ENCODE peak calls at places on chromosome 19, in four cellular contexts. One of them, this sample, is unnamed.

GRCh38 chr19:35160629-35161433 is 6.3 kb downstream of the FXYD5 start:
- DNase-seq in stimulated activated CD4-positive, alpha-beta T cell treated with anti-CD3 and anti-CD28 coated beads, Interleukin-12 subunit alpha, Interleukin-12 subunit beta, amount 100 ng/mL, for 4 hours: no peak
- DNase-seq in NCI-H2081: no peak
- DNase-seq in heart right ventricle: no peak
- DNase-seq in this sample: no peak

GRCh38 chr19:902093-902370 is 8.7 kb downstream of the RNU6-9 start:
- DNase-seq in heart right ventricle: no peak
- DNase-seq in stimulated activated CD4-positive, alpha-beta T cell treated with anti-CD3 and anti-CD28 coated beads, Interleukin-12 subunit alpha, Interleukin-12 subunit beta, amount 100 ng/mL, for 4 hours: no peak
- DNase-seq in NCI-H2081: no peak
- DNase-seq in this sample: no peak

GRCh38 chr19:32336259-32337111 is 8.9 kb upstream of the ZNF507 start:
- DNase-seq in NCI-H2081: no peak
- DNase-seq in heart right ventricle: no peak
- DNase-seq in stimulated activated CD4-positive, alpha-beta T cell treated with anti-CD3 and anti-CD28 coated beads, Interleukin-12 subunit alpha, Interleukin-12 subunit beta, amount 100 ng/mL, for 4 hours: no peak
- DNase-seq in this sample: peak

GRCh38 chr19:45999653-46000121 is 4.4 kb downstream of the CCDC61 start:
- DNase-seq in NCI-H2081: no peak
- DNase-seq in heart right ventricle: no peak
- DNase-seq in stimulated activated CD4-positive, alpha-beta T cell treated with anti-CD3 and anti-CD28 coated beads, Interleukin-12 subunit alpha, Interleukin-12 subunit beta, amount 100 ng/mL, for 4 hours: no peak
- DNase-seq in this sample: no peak

GRCh38 chr19:10274589-10274988 is 3.7 kb downstream of the ICAM1 start:
- DNase-seq in heart right ventricle: no peak
- DNase-seq in NCI-H2081: no peak
- DNase-seq in stimulated activated CD4-positive, alpha-beta T cell treated with anti-CD3 and anti-CD28 coated beads, Interleukin-12 subunit alpha, Interleukin-12 subunit beta, amount 100 ng/mL, for 4 hours: no peak
- DNase-seq in this sample: peak

GRCh38 chr19:8552810-8553209 is 24.4 kb downstream of the MYO1F start:
- DNase-seq in NCI-H2081: peak
- DNase-seq in heart right ventricle: no peak
- DNase-seq in stimulated activated CD4-positive, alpha-beta T cell treated with anti-CD3 and anti-CD28 coated beads, Interleukin-12 subunit alpha, Interleukin-12 subunit beta, amount 100 ng/mL, for 4 hours: no peak
- DNase-seq in this sample: peak

GRCh38 chr19:12794196-12794921 is 3.1 kb downstream of the JUNB start:
- DNase-seq in stimulated activated CD4-positive, alpha-beta T cell treated with anti-CD3 and anti-CD28 coated beads, Interleukin-12 subunit alpha, Interleukin-12 subunit beta, amount 100 ng/mL, for 4 hours: no peak
- DNase-seq in heart right ventricle: no peak
- DNase-seq in NCI-H2081: no peak
- DNase-seq in this sample: peak

GRCh38 chr19:38920529-38921419 is 8.8 kb upstream of the CCER2 start:
- DNase-seq in stimulated activated CD4-positive, alpha-beta T cell treated with anti-CD3 and anti-CD28 coated beads, Interleukin-12 subunit alpha, Interleukin-12 subunit beta, amount 100 ng/mL, for 4 hours: no peak
- DNase-seq in heart right ventricle: no peak
- DNase-seq in NCI-H2081: no peak
- DNase-seq in this sample: no peak

GRCh38 chr19:5718579-5719273 is 1.2 kb downstream of the LONP1 start:
- DNase-seq in NCI-H2081: no peak
- DNase-seq in stimulated activated CD4-positive, alpha-beta T cell treated with anti-CD3 and anti-CD28 coated beads, Interleukin-12 subunit alpha, Interleukin-12 subunit beta, amount 100 ng/mL, for 4 hours: peak
- DNase-seq in heart right ventricle: no peak
- DNase-seq in this sample: peak

GRCh38 chr19:14174883-14175282 is 31.1 kb downstream of the ADGRL1 start:
- DNase-seq in heart right ventricle: no peak
- DNase-seq in NCI-H2081: no peak
- DNase-seq in stimulated activated CD4-positive, alpha-beta T cell treated with anti-CD3 and anti-CD28 coated beads, Interleukin-12 subunit alpha, Interleukin-12 subunit beta, amount 100 ng/mL, for 4 hours: no peak
- DNase-seq in this sample: no peak

GRCh38 chr19:5031231-5032100 is 62.6 kb downstream of the KDM4B start:
- DNase-seq in heart right ventricle: peak
- DNase-seq in NCI-H2081: peak
- DNase-seq in stimulated activated CD4-positive, alpha-beta T cell treated with anti-CD3 and anti-CD28 coated beads, Interleukin-12 subunit alpha, Interleukin-12 subunit beta, amount 100 ng/mL, for 4 hours: peak
- DNase-seq in this sample: peak

GRCh38 chr19:57664269-57665127 is 4.2 kb upstream of the ZSCAN4 start:
- DNase-seq in heart right ventricle: peak
- DNase-seq in NCI-H2081: peak
- DNase-seq in stimulated activated CD4-positive, alpha-beta T cell treated with anti-CD3 and anti-CD28 coated beads, Interleukin-12 subunit alpha, Interleukin-12 subunit beta, amount 100 ng/mL, for 4 hours: no peak
- DNase-seq in this sample: peak

GRCh38 chr19:9848060-9848459 is 12.9 kb downstream of the PIN1 start:
- DNase-seq in heart right ventricle: no peak
- DNase-seq in NCI-H2081: no peak
- DNase-seq in stimulated activated CD4-positive, alpha-beta T cell treated with anti-CD3 and anti-CD28 coated beads, Interleukin-12 subunit alpha, Interleukin-12 subunit beta, amount 100 ng/mL, for 4 hours: peak
- DNase-seq in this sample: peak

GRCh38 chr19:42199440-42200115 is 17.9 kb downstream of the DEDD2 start:
- DNase-seq in stimulated activated CD4-positive, alpha-beta T cell treated with anti-CD3 and anti-CD28 coated beads, Interleukin-12 subunit alpha, Interleukin-12 subunit beta, amount 100 ng/mL, for 4 hours: no peak
- DNase-seq in NCI-H2081: no peak
- DNase-seq in heart right ventricle: peak
- DNase-seq in this sample: peak

GRCh38 chr19:56101746-56102535 is 19.2 kb downstream of the ZNF787 start:
- DNase-seq in NCI-H2081: no peak
- DNase-seq in stimulated activated CD4-positive, alpha-beta T cell treated with anti-CD3 and anti-CD28 coated beads, Interleukin-12 subunit alpha, Interleukin-12 subunit beta, amount 100 ng/mL, for 4 hours: no peak
- DNase-seq in heart right ventricle: no peak
- DNase-seq in this sample: no peak

GRCh38 chr19:10450853-10451609 is 30.7 kb downstream of the PDE4A start:
- DNase-seq in heart right ventricle: no peak
- DNase-seq in stimulated activated CD4-positive, alpha-beta T cell treated with anti-CD3 and anti-CD28 coated beads, Interleukin-12 subunit alpha, Interleukin-12 subunit beta, amount 100 ng/mL, for 4 hours: no peak
- DNase-seq in NCI-H2081: no peak
- DNase-seq in this sample: peak

GRCh38 chr19:13865578-13866462 is 11.1 kb upstream of the NANOS3 start:
- DNase-seq in heart right ventricle: no peak
- DNase-seq in NCI-H2081: peak
- DNase-seq in stimulated activated CD4-positive, alpha-beta T cell treated with anti-CD3 and anti-CD28 coated beads, Interleukin-12 subunit alpha, Interleukin-12 subunit beta, amount 100 ng/mL, for 4 hours: no peak
- DNase-seq in this sample: peak

This sample was measured in NB4.